ENCODE peak calls at places on chromosomes 6 and 20, in five cellular contexts. One of them, this sample, is unnamed.

GRCh38 chr6:122696853-122697252 is 82.7 kb upstream of the FABP7 start:
- DNase-seq in HepG2: peak
- DNase-seq in IMR-90: peak
- DNase-seq in H1: no peak
- DNase-seq in K562: no peak
- DNase-seq in this sample: peak

GRCh38 chr20:40683221-40683893 is 5.7 kb downstream of the MAFB start:
- DNase-seq in HepG2: no peak
- DNase-seq in IMR-90: no peak
- DNase-seq in H1: no peak
- DNase-seq in K562: no peak
- DNase-seq in this sample: no peak

GRCh38 chr20:50625986-50626677 is 65.2 kb downstream of the RIPOR3 start:
- DNase-seq in HepG2: peak
- DNase-seq in IMR-90: peak
- DNase-seq in H1: no peak
- DNase-seq in K562: peak
- DNase-seq in this sample: peak

GRCh38 chr20:53778041-53778516 is 184.4 kb upstream of the ZNF217 start:
- DNase-seq in HepG2: no peak
- DNase-seq in IMR-90: no peak
- DNase-seq in H1: no peak
- DNase-seq in K562: no peak
- DNase-seq in this sample: no peak

GRCh38 chr6:31723980-31724691 is 963 bp downstream of the MPIG6B start:
- DNase-seq in HepG2: no peak
- DNase-seq in IMR-90: no peak
- DNase-seq in H1: no peak
- DNase-seq in K562: no peak
- DNase-seq in this sample: no peak

GRCh38 chr20:43914697-43915208 is at the start of gene TOX2:
- DNase-seq in HepG2: no peak
- DNase-seq in IMR-90: no peak
- DNase-seq in H1: no peak
- DNase-seq in K562: peak
- DNase-seq in this sample: peak

GRCh38 chr6:170421921-170422320 is 115.4 kb downstream of the FAM120B start:
- DNase-seq in HepG2: no peak
- DNase-seq in IMR-90: no peak
- DNase-seq in H1: no peak
- DNase-seq in K562: no peak
- DNase-seq in this sample: no peak

GRCh38 chr6:35558571-35558970 is 45.9 kb upstream of the TULP1 start:
- DNase-seq in HepG2: no peak
- DNase-seq in IMR-90: no peak
- DNase-seq in H1: no peak
- DNase-seq in K562: no peak
- DNase-seq in this sample: no peak

GRCh38 chr20:35560541-35560940 is 18.7 kb downstream of the ERGIC3 start:
- DNase-seq in HepG2: no peak
- DNase-seq in IMR-90: no peak
- DNase-seq in H1: no peak
- DNase-seq in K562: no peak
- DNase-seq in this sample: no peak

GRCh38 chr6:169957351-169957963 is 206.0 kb downstream of the ERMARD start:
- DNase-seq in HepG2: no peak
- DNase-seq in IMR-90: no peak
- DNase-seq in H1: no peak
- DNase-seq in K562: no peak
- DNase-seq in this sample: no peak

GRCh38 chr6:30206152-30206551 is 7.1 kb downstream of the TRIM26 start:
- DNase-seq in HepG2: no peak
- DNase-seq in IMR-90: peak
- DNase-seq in H1: no peak
- DNase-seq in K562: no peak
- DNase-seq in this sample: no peak

GRCh38 chr6:90294989-90295853 is 1.4 kb downstream of the BACH2 start:
- DNase-seq in HepG2: no peak
- DNase-seq in IMR-90: peak
- DNase-seq in H1: no peak
- DNase-seq in K562: peak
- DNase-seq in this sample: peak

GRCh38 chr20:62454936-62455673 is 20.7 kb downstream of the GATA5 start:
- DNase-seq in HepG2: no peak
- DNase-seq in IMR-90: no peak
- DNase-seq in H1: no peak
- DNase-seq in K562: no peak
- DNase-seq in this sample: no peak

GRCh38 chr20:62481441-62482135 is 5.8 kb upstream of the GATA5 start:
- DNase-seq in HepG2: no peak
- DNase-seq in IMR-90: no peak
- DNase-seq in H1: no peak
- DNase-seq in K562: no peak
- DNase-seq in this sample: no peak

GRCh38 chr6:106084106-106084963 is 1.8 kb upstream of the PRDM1 start:
- DNase-seq in HepG2: peak
- DNase-seq in IMR-90: peak
- DNase-seq in H1: peak
- DNase-seq in K562: peak
- DNase-seq in this sample: peak

GRCh38 chr20:38805502-38805957 is at the start of gene PPP1R16B:
- DNase-seq in HepG2: no peak
- DNase-seq in IMR-90: no peak
- DNase-seq in H1: no peak
- DNase-seq in K562: peak
- DNase-seq in this sample: peak

GRCh38 chr6:10411131-10411914 is 3.6 kb downstream of the TFAP2A start:
- DNase-seq in HepG2: no peak
- DNase-seq in IMR-90: no peak
- DNase-seq in H1: no peak
- DNase-seq in K562: no peak
- DNase-seq in this sample: no peak

GRCh38 chr6:40583694-40584093 is 3.5 kb downstream of the LRFN2 start:
- DNase-seq in HepG2: no peak
- DNase-seq in IMR-90: no peak
- DNase-seq in H1: no peak
- DNase-seq in K562: no peak
- DNase-seq in this sample: no peak

GRCh38 chr6:160137989-160138835 is 16.6 kb downstream of the SLC22A1 start:
- DNase-seq in HepG2: peak
- DNase-seq in IMR-90: peak
- DNase-seq in H1: no peak
- DNase-seq in K562: peak
- DNase-seq in this sample: peak

GRCh38 chr20:17856837-17857605 is 111.6 kb downstream of the SNX5 start:
- DNase-seq in HepG2: no peak
- DNase-seq in IMR-90: no peak
- DNase-seq in H1: no peak
- DNase-seq in K562: no peak
- DNase-seq in this sample: no peak

GRCh38 chr6:25279748-25280616 is 808 bp downstream of the CARMIL1 start:
- DNase-seq in HepG2: peak
- DNase-seq in IMR-90: no peak
- DNase-seq in H1: peak
- DNase-seq in K562: no peak
- DNase-seq in this sample: peak

GRCh38 chr6:33807606-33808005 is 3.8 kb upstream of the MLN start:
- DNase-seq in HepG2: no peak
- DNase-seq in IMR-90: no peak
- DNase-seq in H1: no peak
- DNase-seq in K562: no peak
- DNase-seq in this sample: no peak

GRCh38 chr6:118635909-118636735 is 15.3 kb downstream of the CEP85L start:
- DNase-seq in HepG2: no peak
- DNase-seq in IMR-90: no peak
- DNase-seq in H1: no peak
- DNase-seq in K562: no peak
- DNase-seq in this sample: no peak

GRCh38 chr20:44594730-44595129 is 12.4 kb downstream of the PKIG start:
- DNase-seq in HepG2: no peak
- DNase-seq in IMR-90: peak
- DNase-seq in H1: no peak
- DNase-seq in K562: no peak
- DNase-seq in this sample: peak

GRCh38 chr6:47519279-47519678 is 41.7 kb downstream of the CD2AP start:
- DNase-seq in HepG2: peak
- DNase-seq in IMR-90: no peak
- DNase-seq in H1: no peak
- DNase-seq in K562: no peak
- DNase-seq in this sample: peak

DNA sequence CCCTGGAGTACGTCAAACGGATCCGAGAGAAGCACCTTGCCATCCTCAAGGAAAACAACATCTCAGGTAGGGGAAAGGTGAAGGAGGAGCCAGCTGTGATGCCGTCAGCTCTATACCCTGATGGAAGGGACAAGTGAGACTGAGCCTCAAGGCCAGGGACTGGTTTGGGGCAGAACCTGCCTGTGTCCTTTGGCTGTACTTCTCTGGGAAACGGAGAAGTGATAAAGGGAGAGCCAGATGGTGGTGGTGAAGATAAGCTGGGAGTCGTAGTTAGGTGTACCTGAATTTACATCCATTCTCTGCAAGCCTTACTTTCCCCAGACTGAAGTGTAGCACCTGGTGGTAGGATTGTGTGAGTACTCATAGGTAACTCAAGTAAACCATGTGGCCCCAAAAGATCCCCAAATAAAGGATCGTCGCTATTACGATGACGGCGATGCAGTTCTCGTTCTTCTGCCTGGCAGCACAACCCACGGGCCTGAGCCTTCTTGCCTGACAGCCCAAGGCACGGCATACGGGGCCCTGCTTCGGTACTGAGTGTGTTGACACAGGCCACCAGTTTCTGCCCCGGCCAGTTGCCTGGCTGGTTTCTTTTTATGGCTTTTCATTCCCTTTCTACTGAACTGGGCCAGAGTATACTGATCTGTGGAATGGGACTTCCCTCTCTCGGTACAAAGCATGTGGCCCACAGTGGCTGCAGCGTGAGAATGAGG is 10.6 kb downstream of the PCIF1 start:
- DNase-seq in HepG2: no peak
- DNase-seq in IMR-90: no peak
- DNase-seq in H1: no peak
- DNase-seq in K562: no peak
- DNase-seq in this sample: no peak
- TF ChIP-seq MAFK in HepG2: no peak
- TF ChIP-seq MAFK in IMR-90: no peak
- TF ChIP-seq MAFK in H1: no peak
- TF ChIP-seq MAFK in K562: no peak
- TF ChIP-seq MAFK in this sample: no peak

DNA sequence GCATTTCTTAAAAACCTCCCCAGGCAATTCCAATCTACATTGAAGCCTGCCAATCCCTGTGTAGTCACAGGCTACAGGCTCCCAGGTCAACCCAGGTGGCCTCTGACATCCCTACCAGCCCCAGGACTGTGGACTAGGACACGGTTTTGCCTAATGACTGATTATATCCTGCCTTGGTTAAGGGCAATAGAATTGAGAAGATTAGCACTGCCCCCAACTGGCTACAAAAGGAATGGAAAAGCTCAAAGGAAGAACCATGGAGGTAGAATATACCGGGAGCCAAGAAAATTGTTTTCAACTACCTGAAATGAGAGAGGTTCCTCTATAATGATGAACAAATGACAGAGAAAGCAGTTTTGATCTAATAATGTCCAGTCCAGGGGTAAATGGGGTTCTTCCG is 421.1 kb upstream of the AGPAT4 start:
- DNase-seq in HepG2: peak
- DNase-seq in IMR-90: no peak
- DNase-seq in H1: no peak
- DNase-seq in K562: peak
- DNase-seq in this sample: peak
- H3K4me3 ChIP-seq in HepG2: no peak
- H3K4me3 ChIP-seq in IMR-90: no peak
- H3K4me3 ChIP-seq in H1: no peak
- H3K4me3 ChIP-seq in K562: no peak
- H3K4me3 ChIP-seq in this sample: no peak

DNA sequence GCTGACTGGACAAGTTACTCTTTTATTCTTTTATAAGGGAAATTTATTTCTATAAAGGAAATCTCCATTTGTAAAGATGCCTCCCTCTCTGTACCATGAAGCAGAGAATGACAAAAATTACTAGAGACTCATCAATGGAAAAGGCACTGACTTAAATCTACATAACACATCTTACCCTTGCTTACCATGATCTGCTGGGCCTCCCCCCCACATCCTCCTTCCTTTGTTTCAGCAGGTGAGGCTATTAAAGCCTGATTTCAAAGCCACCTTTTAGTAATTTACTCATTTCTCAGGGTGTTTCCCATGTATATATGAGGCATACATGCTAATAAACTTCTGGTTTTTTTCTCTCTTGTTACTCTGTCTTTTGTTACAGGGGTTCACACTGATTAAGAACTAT is 130.2 kb upstream of the HDDC2 start:
- DNase-seq in HepG2: no peak
- DNase-seq in IMR-90: no peak
- DNase-seq in H1: peak
- DNase-seq in K562: no peak
- DNase-seq in this sample: no peak
- TF ChIP-seq MAFK in HepG2: no peak
- TF ChIP-seq MAFK in IMR-90: no peak
- TF ChIP-seq MAFK in H1: no peak
- TF ChIP-seq MAFK in K562: no peak
- TF ChIP-seq MAFK in this sample: no peak

GRCh38 chr6:99349620-99350141 is at the start of gene FAXC:
- DNase-seq in HepG2: peak
- DNase-seq in IMR-90: peak
- DNase-seq in H1: no peak
- DNase-seq in K562: peak
- DNase-seq in this sample: peak

GRCh38 chr6:99347804-99348203 is 1.7 kb downstream of the FAXC start:
- DNase-seq in HepG2: no peak
- DNase-seq in IMR-90: no peak
- DNase-seq in H1: no peak
- DNase-seq in K562: no peak
- DNase-seq in this sample: no peak

GRCh38 chr6:99348823-99349619 is 453 bp downstream of the FAXC start:
- DNase-seq in HepG2: no peak
- DNase-seq in IMR-90: peak
- DNase-seq in H1: no peak
- DNase-seq in K562: peak
- DNase-seq in this sample: no peak

GRCh38 chr6:99346595-99346994 is 2.9 kb downstream of the FAXC start:
- DNase-seq in HepG2: no peak
- DNase-seq in IMR-90: no peak
- DNase-seq in H1: no peak
- DNase-seq in K562: no peak
- DNase-seq in this sample: no peak

DNA sequence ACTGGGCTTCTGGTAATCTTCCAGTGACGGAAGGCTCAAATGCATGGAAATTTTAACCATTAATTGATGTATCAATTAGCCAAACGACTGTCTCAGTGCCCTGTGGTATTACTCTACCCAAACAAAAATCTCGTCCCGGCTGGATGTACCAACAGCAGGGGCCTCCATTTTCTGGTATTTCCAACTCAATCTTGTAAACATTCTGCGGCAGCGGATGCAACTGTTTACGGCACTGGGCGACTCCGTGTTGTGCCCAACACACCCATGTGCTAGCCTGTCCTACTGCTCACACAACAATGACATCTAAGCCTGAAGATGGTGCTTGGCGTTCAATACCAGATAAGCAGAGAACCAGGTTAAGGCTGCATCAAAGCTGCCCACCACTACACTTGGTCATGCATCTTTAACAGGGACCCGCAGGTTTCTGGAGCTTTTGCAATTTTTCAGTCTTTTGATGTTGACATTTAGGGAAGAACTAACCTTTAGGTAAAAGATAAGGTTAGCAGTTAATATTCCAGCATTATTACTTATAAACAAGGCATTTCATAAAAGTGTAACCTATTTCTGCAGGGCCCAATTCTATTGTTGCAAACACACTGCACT is 1.2 kb downstream of the FAXC start:
- DNase-seq in HepG2: no peak
- DNase-seq in IMR-90: no peak
- DNase-seq in H1: no peak
- DNase-seq in K562: no peak
- DNase-seq in this sample: no peak
- H3K4me3 ChIP-seq in HepG2: no peak
- H3K4me3 ChIP-seq in IMR-90: no peak
- H3K4me3 ChIP-seq in H1: peak
- H3K4me3 ChIP-seq in K562: no peak
- H3K4me3 ChIP-seq in this sample: no peak